ENCODE peak calls at places on chromosomes 16 and 17, in ten cellular contexts. D, B, V, Z, N, A, E, C, J and P are unnamed samples.
A peak's percentile ranks its signal among the peaks of the same experiment; 100 is the strongest.

GRCh38 chr17:9875441-9875840 is 29.6 kb downstream of the RCVRN start:
- DNase-seq in D (peak; percentile 81), B (no peak), V (no peak), Z (no peak), N (no peak), A (no peak), E (peak; percentile 61), C (peak; percentile 86), J (no peak), P (no peak)

GRCh38 chr16:709651-710499 is 4.3 kb upstream of the FBXL16 start:
- DNase-seq in D (peak; percentile 62), B (peak; percentile 88), V (peak; percentile 62), Z (no peak), N (no peak), A (no peak), E (peak; percentile 88), C (peak; percentile 84), J (no peak), P (no peak)

GRCh38 chr16:7421578-7421977 is 88.9 kb downstream of the RBFOX1 start:
- DNase-seq in D (no peak), B (no peak), V (no peak), Z (no peak), N (no peak), A (no peak), E (no peak), C (no peak), J (no peak), P (no peak)

GRCh38 chr16:81715358-81716196 is 63.5 kb upstream of the PLCG2 start:
- DNase-seq in D (no peak), B (no peak), V (no peak), Z (no peak), N (no peak), A (no peak), E (no peak), C (no peak), J (no peak), P (no peak)

GRCh38 chr16:6549415-6549814 is 783.2 kb upstream of the RBFOX1 start:
- DNase-seq in D (no peak), B (no peak), V (no peak), Z (no peak), N (no peak), A (no peak), E (no peak), C (no peak), J (no peak), P (no peak)

GRCh38 chr17:80942360-80943345 is 49.0 kb upstream of the CHMP6 start:
- DNase-seq in D (peak; percentile 91), B (no peak), V (peak; percentile 33), Z (peak; percentile 54), N (no peak), A (no peak), E (peak; percentile 82), C (peak; percentile 88), J (peak; percentile 63), P (no peak)

GRCh38 chr16:4521971-4522623 is 16.5 kb downstream of the CDIP1 start:
- DNase-seq in D (no peak), B (no peak), V (no peak), Z (no peak), N (no peak), A (no peak), E (no peak), C (no peak), J (no peak), P (no peak)

GRCh38 chr17:3385869-3386816 is at the start of gene OR3A2:
- DNase-seq in D (no peak), B (no peak), V (no peak), Z (no peak), N (no peak), A (no peak), E (no peak), C (no peak), J (no peak), P (no peak)

GRCh38 chr17:28720247-28720996 is 637 bp downstream of the RPL23A start:
- DNase-seq in D (no peak), B (no peak), V (no peak), Z (no peak), N (peak; percentile 7), A (no peak), E (no peak), C (no peak), J (no peak), P (no peak)
- TF ChIP-seq CTCF in D (no peak), B (peak; percentile 32), V (no peak), Z (peak; percentile 13), N (no peak), A (no peak), E (peak; percentile 15), C (no peak), J (no peak), P (peak; percentile 14)

GRCh38 chr17:59476413-59476812 is 89.0 kb upstream of the DHX40 start:
- DNase-seq in D (no peak), B (no peak), V (no peak), Z (no peak), N (no peak), A (no peak), E (no peak), C (no peak), J (no peak), P (no peak)

GRCh38 chr17:59466943-59467801 is 98.2 kb upstream of the DHX40 start:
- DNase-seq in D (no peak), B (no peak), V (no peak), Z (no peak), N (no peak), A (no peak), E (no peak), C (no peak), J (no peak), P (no peak)

GRCh38 chr17:59465949-59466307 is 99.5 kb upstream of the DHX40 start:
- DNase-seq in D (no peak), B (no peak), V (no peak), Z (no peak), N (no peak), A (no peak), E (no peak), C (no peak), J (no peak), P (no peak)

GRCh38 chr17:59469786-59470485 is 95.5 kb upstream of the DHX40 start:
- DNase-seq in D (no peak), B (no peak), V (no peak), Z (no peak), N (no peak), A (no peak), E (no peak), C (no peak), J (peak; percentile 67), P (no peak)

DNA sequence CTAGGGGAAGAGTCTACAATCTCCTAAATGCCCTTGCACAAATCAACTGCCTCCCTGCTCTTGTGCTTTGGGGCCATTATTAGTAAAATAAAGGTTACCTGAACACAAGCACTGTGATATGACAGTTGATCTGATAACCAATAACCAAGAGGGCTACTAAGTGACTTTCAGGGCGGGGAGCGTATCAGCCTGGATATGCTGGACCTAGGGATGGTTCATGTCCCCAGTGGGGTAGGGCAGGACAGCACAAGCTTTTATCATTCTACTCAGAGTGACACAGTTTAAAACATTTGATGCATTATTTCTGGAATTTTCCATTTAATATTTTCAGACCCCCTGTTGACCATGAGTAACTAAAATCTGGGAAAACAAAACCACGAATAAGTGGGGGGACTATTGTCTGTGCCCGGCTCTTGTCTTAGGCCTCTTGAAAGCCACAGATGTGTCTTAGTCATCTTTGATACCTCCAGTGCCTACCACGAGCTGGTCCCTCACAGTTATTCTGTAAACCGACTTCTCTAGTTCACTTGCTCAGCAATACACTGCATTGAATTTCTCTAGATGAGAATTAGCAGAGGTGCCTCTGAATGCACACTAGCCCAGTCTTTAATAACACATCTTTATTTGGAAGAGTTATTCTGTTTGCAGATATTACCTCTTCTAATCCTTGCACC is 94.6 kb upstream of the DHX40 start:
- DNase-seq in D (no peak), B (no peak), V (no peak), Z (no peak), N (no peak), A (no peak), E (no peak), C (no peak), J (no peak), P (no peak)
- TF ChIP-seq CTCF in D (no peak), B (no peak), V (no peak), Z (no peak), N (no peak), A (no peak), E (no peak), C (no peak), J (no peak), P (no peak)

DNA sequence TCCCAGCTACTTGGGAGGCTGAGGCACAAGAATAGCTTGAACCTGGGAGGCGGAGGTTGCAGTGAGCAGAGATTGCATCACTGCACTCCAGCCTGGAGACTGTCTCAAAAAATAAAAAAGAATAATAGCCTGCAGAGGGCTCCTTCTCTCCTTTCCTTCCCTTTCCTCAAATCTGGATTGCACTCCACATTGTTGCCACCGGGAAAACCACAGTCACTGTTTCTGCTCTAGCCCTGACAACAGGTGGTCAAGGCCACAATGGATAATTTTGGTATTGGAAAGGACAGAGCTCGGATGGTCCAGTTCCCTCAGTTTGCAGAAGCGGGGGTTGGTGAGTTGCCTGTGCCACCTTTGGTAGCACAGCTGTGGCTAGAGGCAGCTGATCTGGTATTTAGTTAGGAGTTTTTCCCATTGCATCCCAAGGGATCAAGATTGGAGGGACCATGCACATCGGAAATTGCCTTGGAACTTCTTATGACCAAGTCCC is 44.7 kb upstream of the PRSS54 start:
- DNase-seq in D (peak; percentile 10), B (no peak), V (no peak), Z (no peak), N (no peak), A (no peak), E (no peak), C (peak; percentile 28), J (no peak), P (peak; percentile 46)
- TF ChIP-seq CTCF in D (peak; percentile 45), B (peak; percentile 41), V (peak; percentile 28), Z (peak; percentile 30), N (peak; percentile 39), A (no peak), E (peak; percentile 23), C (peak; percentile 37), J (no peak), P (peak; percentile 27)

GRCh38 chr17:19945009-19945650 is 32.5 kb downstream of the AKAP10 start:
- DNase-seq in D (no peak), B (no peak), V (no peak), Z (no peak), N (no peak), A (no peak), E (no peak), C (no peak), J (no peak), P (no peak)

GRCh38 chr17:19943026-19943425 is 34.6 kb downstream of the AKAP10 start:
- DNase-seq in D (peak; percentile 25), B (no peak), V (no peak), Z (no peak), N (no peak), A (no peak), E (no peak), C (no peak), J (no peak), P (no peak)

GRCh38 chr17:19943599-19943998 is 34.0 kb downstream of the AKAP10 start:
- DNase-seq in D (no peak), B (no peak), V (no peak), Z (no peak), N (no peak), A (no peak), E (no peak), C (no peak), J (no peak), P (no peak)

GRCh38 chr17:19946921-19947320 is 30.7 kb downstream of the AKAP10 start:
- DNase-seq in D (no peak), B (no peak), V (no peak), Z (no peak), N (no peak), A (no peak), E (no peak), C (no peak), J (no peak), P (no peak)

GRCh38 chr17:19948100-19948943 is 29.3 kb downstream of the AKAP10 start:
- DNase-seq in D (no peak), B (no peak), V (no peak), Z (no peak), N (no peak), A (no peak), E (no peak), C (no peak), J (no peak), P (peak; percentile 14)
- TF ChIP-seq CTCF in D (no peak), B (no peak), V (no peak), Z (no peak), N (no peak), A (no peak), E (no peak), C (no peak), J (no peak), P (no peak)